ENCODE peak calls at places on chromosome 17, in four cellular contexts. One of them, this sample, is unnamed.
A peak's percentile ranks its signal among the peaks of the same experiment; 100 is the strongest.

GRCh38 chr17:49406791-49407190 is 7.9 kb downstream of the PHB1 start:
- DNase-seq in M059J: no peak
- DNase-seq in heart right ventricle: no peak
- DNase-seq in HT-29: no peak
- DNase-seq in this sample: no peak

GRCh38 chr17:21289902-21290571 is 5.5 kb downstream of the MAP2K3 start:
- DNase-seq in M059J: no peak
- DNase-seq in HT-29: no peak
- DNase-seq in heart right ventricle: peak; percentile 85
- DNase-seq in this sample: no peak

GRCh38 chr17:55285340-55286301 is 20.9 kb downstream of the HLF start:
- DNase-seq in M059J: peak; percentile 82
- DNase-seq in HT-29: no peak
- DNase-seq in heart right ventricle: peak; percentile 94
- DNase-seq in this sample: peak; percentile 53

GRCh38 chr17:28030386-28030785 is 12.1 kb upstream of the NLK start:
- DNase-seq in heart right ventricle: no peak
- DNase-seq in M059J: no peak
- DNase-seq in HT-29: no peak
- DNase-seq in this sample: no peak

GRCh38 chr17:48515925-48516900 is 14.6 kb downstream of the HOXB1 start:
- DNase-seq in M059J: no peak
- DNase-seq in HT-29: no peak
- DNase-seq in heart right ventricle: no peak
- DNase-seq in this sample: no peak

GRCh38 chr17:10151667-10152496 is 46.5 kb downstream of the GAS7 start:
- DNase-seq in HT-29: no peak
- DNase-seq in heart right ventricle: peak; percentile 35
- DNase-seq in M059J: peak; percentile 9
- DNase-seq in this sample: no peak

GRCh38 chr17:69714659-69715058 is 300.2 kb downstream of the MAP2K6 start:
- DNase-seq in M059J: no peak
- DNase-seq in heart right ventricle: no peak
- DNase-seq in HT-29: no peak
- DNase-seq in this sample: no peak

GRCh38 chr17:73795730-73796129 is 151.5 kb upstream of the SDK2 start:
- DNase-seq in heart right ventricle: no peak
- DNase-seq in HT-29: no peak
- DNase-seq in M059J: no peak
- DNase-seq in this sample: no peak

GRCh38 chr17:70171159-70171558 is 1.8 kb downstream of the KCNJ2 start:
- DNase-seq in HT-29: no peak
- DNase-seq in M059J: no peak
- DNase-seq in heart right ventricle: no peak
- DNase-seq in this sample: no peak

GRCh38 chr17:7435676-7436555 is 681 bp downstream of the TMEM102 start:
- DNase-seq in HT-29: no peak
- DNase-seq in M059J: peak; percentile 55
- DNase-seq in heart right ventricle: no peak
- DNase-seq in this sample: peak; percentile 63

GRCh38 chr17:15377608-15378007 is 36.2 kb upstream of the TEKT3 start:
- DNase-seq in HT-29: peak; percentile 59
- DNase-seq in heart right ventricle: no peak
- DNase-seq in M059J: peak; percentile 84
- DNase-seq in this sample: no peak

GRCh38 chr17:76953926-76954325 is 85.7 kb downstream of the MGAT5B start:
- DNase-seq in heart right ventricle: no peak
- DNase-seq in HT-29: no peak
- DNase-seq in M059J: peak; percentile 57
- DNase-seq in this sample: peak; percentile 6

GRCh38 chr17:260944-261343 is 79.5 kb upstream of the DOC2B start:
- DNase-seq in HT-29: no peak
- DNase-seq in M059J: no peak
- DNase-seq in heart right ventricle: no peak
- DNase-seq in this sample: no peak

GRCh38 chr17:73956595-73957465 is 246.6 kb upstream of the RPL38 start:
- DNase-seq in heart right ventricle: peak; percentile 17
- DNase-seq in M059J: peak; percentile 11
- DNase-seq in HT-29: peak; percentile 75
- DNase-seq in this sample: peak; percentile 4

GRCh38 chr17:29682054-29682453 is 59.3 kb upstream of the CORO6 start:
- DNase-seq in M059J: peak; percentile 10
- DNase-seq in heart right ventricle: no peak
- DNase-seq in HT-29: no peak
- DNase-seq in this sample: no peak

GRCh38 chr17:77451271-77451893 is 310.6 kb downstream of the SEC14L1 start:
- DNase-seq in heart right ventricle: peak; percentile 66
- DNase-seq in M059J: peak; percentile 44
- DNase-seq in HT-29: peak; percentile 79
- DNase-seq in this sample: peak; percentile 47